ENCODE peak calls at places on chromosomes 13 and 19, in seven cellular contexts. D is aorta, I is heart right ventricle, M is Panc1, P is tibial artery, F is GM23338, U is BE2C. A is an unnamed sample.
A peak's percentile ranks its signal among the peaks of the same experiment; 100 is the strongest.

GRCh38 chr19:19113040-19113541 is 25.2 kb downstream of the TMEM161A start:
- DNase-seq in D (no peak), I (no peak), M (no peak), P (no peak), F (peak; percentile 68), U (peak; percentile 59), A (no peak)

GRCh38 chr13:45807520-45808099 is 43.9 kb downstream of the SIAH3 start:
- DNase-seq in D (no peak), I (peak; percentile 29), M (peak; percentile 28), P (no peak), F (peak; percentile 74), U (peak; percentile 52), A (no peak)

GRCh38 chr13:60370343-60370742 is 26.7 kb upstream of the TDRD3 start:
- DNase-seq in D (no peak), I (no peak), M (no peak), P (no peak), F (no peak), U (no peak), A (no peak)

GRCh38 chr13:36288794-36289391 is 8.7 kb downstream of the CCDC169 start:
- DNase-seq in D (no peak), I (no peak), M (no peak), P (no peak), F (peak; percentile 64), U (no peak), A (no peak)

GRCh38 chr19:58037927-58038687 is 4.3 kb downstream of the ZSCAN1 start:
- DNase-seq in D (no peak), I (no peak), M (no peak), P (no peak), F (peak; percentile 86), U (peak; percentile 26), A (no peak)

GRCh38 chr13:41547253-41548000 is 90.1 kb downstream of the RGCC start:
- DNase-seq in D (no peak), I (peak; percentile 59), M (no peak), P (peak; percentile 48), F (no peak), U (no peak), A (no peak)

GRCh38 chr13:41577437-41577836 is 120.1 kb downstream of the RGCC start:
- DNase-seq in D (no peak), I (peak; percentile 38), M (no peak), P (peak; percentile 70), F (no peak), U (no peak), A (no peak)

GRCh38 chr13:44305845-44306244 is 67.8 kb upstream of the SERP2 start:
- DNase-seq in D (no peak), I (no peak), M (no peak), P (no peak), F (peak; percentile 19), U (no peak), A (no peak)

GRCh38 chr13:40394304-40394983 is 272.0 kb downstream of the FOXO1 start:
- DNase-seq in D (no peak), I (no peak), M (no peak), P (no peak), F (no peak), U (no peak), A (no peak)

GRCh38 chr13:106103779-106104178 is 431.7 kb downstream of the EFNB2 start:
- DNase-seq in D (no peak), I (no peak), M (no peak), P (no peak), F (no peak), U (no peak), A (no peak)

GRCh38 chr19:55075366-55075998 is at the start of gene EPS8L1:
- DNase-seq in D (no peak), I (no peak), M (no peak), P (no peak), F (peak; percentile 95), U (no peak), A (no peak)

GRCh38 chr13:38395505-38395803 is 45.8 kb downstream of the UFM1 start:
- DNase-seq in D (no peak), I (no peak), M (no peak), P (no peak), F (no peak), U (no peak), A (no peak)

GRCh38 chr13:63910406-63910957 is 2494.8 kb upstream of the PCDH20 start:
- DNase-seq in D (no peak), I (no peak), M (no peak), P (no peak), F (peak; percentile 70), U (peak; percentile 18), A (no peak)

GRCh38 chr13:77918391-77919261 is at the start of gene EDNRB:
- DNase-seq in D (peak; percentile 64), I (peak; percentile 72), M (no peak), P (peak; percentile 31), F (peak; percentile 81), U (peak; percentile 28), A (no peak)

GRCh38 chr19:43624933-43625332 is 5.5 kb upstream of the ZNF428 start:
- DNase-seq in D (peak; percentile 77), I (peak; percentile 21), M (no peak), P (peak; percentile 26), F (peak; percentile 97), U (no peak), A (peak; percentile 69)

GRCh38 chr13:38803566-38803965 is 116.7 kb downstream of the FREM2 start:
- DNase-seq in D (no peak), I (no peak), M (no peak), P (no peak), F (peak; percentile 18), U (no peak), A (no peak)

DNA sequence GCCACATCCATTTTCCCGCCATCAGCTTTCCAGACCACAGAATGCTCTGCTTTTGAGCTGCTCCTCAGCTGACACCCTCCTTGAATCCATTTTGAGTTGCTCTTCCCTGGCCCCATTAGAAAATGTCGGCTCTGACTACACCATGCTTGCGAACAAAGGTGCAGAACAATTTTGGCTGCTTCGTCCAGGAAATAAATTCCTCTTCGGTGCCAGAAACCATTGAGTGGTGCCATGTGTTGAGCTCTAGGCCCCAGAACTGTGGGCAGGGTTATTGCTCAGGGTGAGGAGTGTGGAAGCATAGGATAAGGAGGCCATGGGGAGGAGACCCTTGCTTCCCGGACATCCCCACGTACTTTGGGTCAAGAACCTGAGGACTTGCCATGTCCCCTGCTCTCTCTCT is 52.1 kb downstream of the NFIX start:
- DNase-seq in D (no peak), I (no peak), M (no peak), P (no peak), F (no peak), U (no peak), A (no peak)
- H3K4me1 ChIP-seq in D (peaks cover 4% of the 10 kb centered on the region), I (peaks cover 56% of the 10 kb centered on the region), M (peaks cover 52% of the 10 kb centered on the region), P (no peaks in the 10 kb centered on the region), F (peaks cover 14% of the 10 kb centered on the region), U (peaks cover 19% of the 10 kb centered on the region), A (peaks cover 37% of the 10 kb centered on the region)

DNA sequence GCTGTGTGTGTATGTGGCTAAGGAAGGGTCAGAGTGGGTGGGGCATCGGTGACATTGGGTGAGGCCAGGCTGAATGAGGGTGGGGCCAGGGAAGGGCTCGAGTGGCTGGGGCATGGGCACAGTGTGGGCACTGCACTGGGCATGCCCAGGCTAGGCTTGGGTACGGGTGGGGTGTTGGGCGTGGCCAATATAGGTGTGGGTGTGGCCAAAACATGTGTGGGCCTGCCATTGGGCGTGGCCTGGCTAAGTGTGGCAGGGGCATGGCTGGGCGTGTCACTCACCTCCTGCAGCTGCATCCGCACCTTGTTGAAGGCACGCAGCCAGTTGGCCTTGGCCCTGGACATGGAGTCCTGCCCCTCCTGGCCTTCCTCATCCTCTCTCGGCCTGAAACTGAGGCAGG is 33.2 kb downstream of the UNC13A start:
- DNase-seq in D (no peak), I (no peak), M (no peak), P (no peak), F (peak; percentile 48), U (no peak), A (no peak)
- H3K36me3 ChIP-seq in D (no peaks in the 10 kb centered on the region), I (no peaks in the 10 kb centered on the region), M (no peaks in the 10 kb centered on the region), P (no peaks in the 10 kb centered on the region), F (peaks cover 18% of the 10 kb centered on the region), U (peaks cover 58% of the 10 kb centered on the region), A (no peaks in the 10 kb centered on the region)

GRCh38 chr13:83702021-83702420 is 180.3 kb downstream of the SLITRK1 start:
- DNase-seq in D (no peak), I (no peak), M (no peak), P (no peak), F (no peak), U (no peak), A (no peak)
- H3K4me1 ChIP-seq in D (no peaks in the 10 kb centered on the region), I (no peaks in the 10 kb centered on the region), M (no peaks in the 10 kb centered on the region), P (no peaks in the 10 kb centered on the region), F (no peaks in the 10 kb centered on the region), U (no peaks in the 10 kb centered on the region), A (no peaks in the 10 kb centered on the region)

GRCh38 chr19:38725469-38726283 is 18.6 kb downstream of the CAPN12 start:
- DNase-seq in D (peak; percentile 40), I (no peak), M (no peak), P (no peak), F (no peak), U (no peak), A (no peak)
- H3K36me3 ChIP-seq in D (peaks cover 38% of the 10 kb centered on the region), I (peaks cover 89% of the 10 kb centered on the region), M (peaks cover 81% of the 10 kb centered on the region), P (peaks cover 100% of the 10 kb centered on the region), F (peaks cover 32% of the 10 kb centered on the region), U (peaks cover 60% of the 10 kb centered on the region), A (no peaks in the 10 kb centered on the region)

GRCh38 chr19:16605115-16605514 is 22.9 kb downstream of the MED26 start:
- DNase-seq in D (no peak), I (no peak), M (no peak), P (no peak), F (no peak), U (no peak), A (no peak)
- H3K4me1 ChIP-seq in D (no peaks in the 10 kb centered on the region), I (peaks cover 42% of the 10 kb centered on the region), M (peaks cover 6% of the 10 kb centered on the region), P (no peaks in the 10 kb centered on the region), F (no peaks in the 10 kb centered on the region), U (peaks cover 14% of the 10 kb centered on the region), A (no peaks in the 10 kb centered on the region)

GRCh38 chr13:110211735-110212134 is 95.2 kb downstream of the COL4A1 start:
- DNase-seq in D (no peak), I (no peak), M (no peak), P (no peak), F (no peak), U (no peak), A (no peak)

GRCh38 chr13:110213461-110214074 is 93.4 kb downstream of the COL4A1 start:
- DNase-seq in D (no peak), I (no peak), M (no peak), P (no peak), F (peak; percentile 47), U (no peak), A (no peak)

GRCh38 chr13:110211046-110211445 is 95.9 kb downstream of the COL4A1 start:
- DNase-seq in D (no peak), I (no peak), M (no peak), P (no peak), F (no peak), U (no peak), A (no peak)

GRCh38 chr13:110210604-110210985 is 96.4 kb downstream of the COL4A1 start:
- DNase-seq in D (no peak), I (no peak), M (no peak), P (no peak), F (no peak), U (no peak), A (no peak)

GRCh38 chr13:110212529-110212928 is 94.4 kb downstream of the COL4A1 start:
- DNase-seq in D (no peak), I (no peak), M (no peak), P (no peak), F (no peak), U (no peak), A (no peak)
- H3K36me3 ChIP-seq in D (peaks cover 5% of the 10 kb centered on the region), I (peaks cover 41% of the 10 kb centered on the region), M (no peaks in the 10 kb centered on the region), P (peaks cover 59% of the 10 kb centered on the region), F (no peaks in the 10 kb centered on the region), U (no peaks in the 10 kb centered on the region), A (no peaks in the 10 kb centered on the region)

GRCh38 chr19:44865196-44865767 is 19.2 kb downstream of the NECTIN2 start:
- DNase-seq in D (no peak), I (no peak), M (no peak), P (no peak), F (no peak), U (no peak), A (no peak)
- H3K4me1 ChIP-seq in D (no peaks in the 10 kb centered on the region), I (peaks cover under 1% of the 10 kb centered on the region), M (no peaks in the 10 kb centered on the region), P (no peaks in the 10 kb centered on the region), F (no peaks in the 10 kb centered on the region), U (no peaks in the 10 kb centered on the region), A (no peaks in the 10 kb centered on the region)

A was measured in naive thymus-derived CD4-positive, alpha-beta T cell.